ENCODE peak calls at places on chromosomes 11 and 22, in six cellular contexts. L is activated CD4-positive, alpha-beta T cell treated with anti-CD3 and anti-CD28 coated beads, Interleukin-2, amount 50 U/mL, for 4 hours; K is NCI-H345; E is OCI-M1; G is left lung; P is BJ. Z is an unnamed sample.

GRCh38 chr22:30193031-30193794 is 53.3 kb downstream of the LIF start:
- DNase-seq in L (no peak), K (no peak), E (no peak), G (no peak), P (no peak), Z (no peak)

GRCh38 chr22:44463151-44463550 is 34.9 kb downstream of the RTL6 start:
- DNase-seq in L (no peak), K (no peak), E (no peak), G (no peak), P (no peak), Z (no peak)

GRCh38 chr11:94958118-94958517 is 15.2 kb downstream of the CWC15 start:
- DNase-seq in L (no peak), K (no peak), E (no peak), G (no peak), P (no peak), Z (no peak)

GRCh38 chr22:35212020-35212419 is 45.3 kb upstream of the HMGXB4 start:
- DNase-seq in L (no peak), K (no peak), E (peak; percentile 76), G (no peak), P (no peak), Z (no peak)

GRCh38 chr11:68994161-68994890 is 13.5 kb upstream of the MRGPRD start:
- DNase-seq in L (no peak), K (no peak), E (no peak), G (peak; percentile 22), P (no peak), Z (no peak)

GRCh38 chr22:28018461-28018927 is 99.4 kb upstream of the PITPNB start:
- DNase-seq in L (no peak), K (no peak), E (no peak), G (peak; percentile 17), P (no peak), Z (no peak)

GRCh38 chr11:107857550-107858216 is 904 bp downstream of the SLC35F2 start:
- DNase-seq in L (no peak), K (no peak), E (no peak), G (no peak), P (no peak), Z (no peak)

GRCh38 chr11:57480409-57481137 is 20.2 kb downstream of the RTN4RL2 start:
- DNase-seq in L (peak; percentile 67), K (peak; percentile 46), E (peak; percentile 92), G (peak; percentile 68), P (no peak), Z (no peak)

GRCh38 chr11:88284306-88285057 is 53.1 kb downstream of the CTSC start:
- DNase-seq in L (no peak), K (peak; percentile 4), E (peak; percentile 39), G (no peak), P (no peak), Z (no peak)

GRCh38 chr11:130474637-130475400 is 26.4 kb downstream of the ADAMTS15 start:
- DNase-seq in L (no peak), K (no peak), E (no peak), G (no peak), P (no peak), Z (no peak)

GRCh38 chr22:46583571-46583970 is 36.6 kb upstream of the GRAMD4 start:
- DNase-seq in L (no peak), K (no peak), E (no peak), G (no peak), P (no peak), Z (no peak)

GRCh38 chr11:72038491-72038890 is 39.8 kb downstream of the IL18BP start:
- DNase-seq in L (no peak), K (no peak), E (no peak), G (peak; percentile 53), P (peak; percentile 48), Z (no peak)

GRCh38 chr11:87356428-87356827 is 318.7 kb downstream of the TMEM135 start:
- DNase-seq in L (no peak), K (peak; percentile 74), E (no peak), G (no peak), P (no peak), Z (no peak)

GRCh38 chr11:75520688-75521087 is 5.1 kb downstream of the GDPD5 start:
- DNase-seq in L (no peak), K (no peak), E (no peak), G (no peak), P (no peak), Z (no peak)

Z was measured in AG04449.